ENCODE peak calls at places on chromosomes 11 and 22, in seven cellular contexts. W is GM23338, T is astrocyte of the spinal cord, S is heart left ventricle, V is pancreas, Q is GM13977, B is heart right ventricle. F is an unnamed sample.

GRCh38 chr11:1792461-1792860 is 28.7 kb upstream of the CTSD start:
- DNase-seq in W (no peak), T (no peak), S (no peak), V (no peak), Q (no peak), B (no peak), F (peak; percentile 34)

GRCh38 chr11:35077709-35078695 is 61.0 kb upstream of the CD44 start:
- DNase-seq in W (no peak), T (peak; percentile 63), S (no peak), V (no peak), Q (no peak), B (no peak), F (peak; percentile 77)

GRCh38 chr11:90756617-90757016 is 533.8 kb upstream of the CHORDC1 start:
- DNase-seq in W (no peak), T (no peak), S (no peak), V (no peak), Q (no peak), B (no peak), F (no peak)

GRCh38 chr11:71364176-71364671 is 84.0 kb downstream of the DHCR7 start:
- DNase-seq in W (no peak), T (no peak), S (no peak), V (no peak), Q (no peak), B (no peak), F (no peak)

GRCh38 chr22:27628341-27628740 is 173.2 kb downstream of the MN1 start:
- DNase-seq in W (no peak), T (no peak), S (no peak), V (no peak), Q (no peak), B (no peak), F (no peak)

GRCh38 chr11:86440843-86441242 is 66.2 kb downstream of the CCDC81 start:
- DNase-seq in W (no peak), T (no peak), S (no peak), V (no peak), Q (no peak), B (no peak), F (no peak)

GRCh38 chr11:58711832-58712231 is 19.9 kb downstream of the GLYAT start:
- DNase-seq in W (no peak), T (no peak), S (no peak), V (no peak), Q (no peak), B (no peak), F (no peak)

GRCh38 chr22:35894937-35895708 is 133.5 kb downstream of the RBFOX2 start:
- DNase-seq in W (no peak), T (peak; percentile 61), S (no peak), V (no peak), Q (no peak), B (peak; percentile 69), F (no peak)

GRCh38 chr11:128502736-128503135 is 84.6 kb downstream of the ETS1 start:
- DNase-seq in W (no peak), T (peak; percentile 89), S (no peak), V (no peak), Q (no peak), B (no peak), F (no peak)

GRCh38 chr22:49427941-49428340 is 399.7 kb downstream of the BRD1 start:
- DNase-seq in W (no peak), T (no peak), S (no peak), V (no peak), Q (no peak), B (no peak), F (no peak)

GRCh38 chr11:19345848-19346681 is 105.3 kb upstream of the E2F8 start:
- DNase-seq in W (peak; percentile 58), T (peak; percentile 13), S (peak; percentile 66), V (no peak), Q (peak; percentile 68), B (no peak), F (no peak)

GRCh38 chr11:17387280-17387679 is 1.2 kb downstream of the KCNJ11 start:
- DNase-seq in W (no peak), T (no peak), S (no peak), V (no peak), Q (no peak), B (no peak), F (no peak)

GRCh38 chr11:78219493-78220217 is 30.9 kb downstream of the USP35 start:
- DNase-seq in W (no peak), T (no peak), S (no peak), V (no peak), Q (no peak), B (no peak), F (no peak)

GRCh38 chr11:78221396-78222315 is 32.9 kb downstream of the USP35 start:
- DNase-seq in W (no peak), T (no peak), S (no peak), V (no peak), Q (no peak), B (no peak), F (no peak)

GRCh38 chr11:78218707-78219492 is 30.2 kb downstream of the USP35 start:
- DNase-seq in W (no peak), T (no peak), S (no peak), V (no peak), Q (no peak), B (no peak), F (no peak)

GRCh38 chr11:78217650-78218541 is 29.2 kb downstream of the USP35 start:
- DNase-seq in W (no peak), T (no peak), S (no peak), V (no peak), Q (no peak), B (no peak), F (no peak)

DNA sequence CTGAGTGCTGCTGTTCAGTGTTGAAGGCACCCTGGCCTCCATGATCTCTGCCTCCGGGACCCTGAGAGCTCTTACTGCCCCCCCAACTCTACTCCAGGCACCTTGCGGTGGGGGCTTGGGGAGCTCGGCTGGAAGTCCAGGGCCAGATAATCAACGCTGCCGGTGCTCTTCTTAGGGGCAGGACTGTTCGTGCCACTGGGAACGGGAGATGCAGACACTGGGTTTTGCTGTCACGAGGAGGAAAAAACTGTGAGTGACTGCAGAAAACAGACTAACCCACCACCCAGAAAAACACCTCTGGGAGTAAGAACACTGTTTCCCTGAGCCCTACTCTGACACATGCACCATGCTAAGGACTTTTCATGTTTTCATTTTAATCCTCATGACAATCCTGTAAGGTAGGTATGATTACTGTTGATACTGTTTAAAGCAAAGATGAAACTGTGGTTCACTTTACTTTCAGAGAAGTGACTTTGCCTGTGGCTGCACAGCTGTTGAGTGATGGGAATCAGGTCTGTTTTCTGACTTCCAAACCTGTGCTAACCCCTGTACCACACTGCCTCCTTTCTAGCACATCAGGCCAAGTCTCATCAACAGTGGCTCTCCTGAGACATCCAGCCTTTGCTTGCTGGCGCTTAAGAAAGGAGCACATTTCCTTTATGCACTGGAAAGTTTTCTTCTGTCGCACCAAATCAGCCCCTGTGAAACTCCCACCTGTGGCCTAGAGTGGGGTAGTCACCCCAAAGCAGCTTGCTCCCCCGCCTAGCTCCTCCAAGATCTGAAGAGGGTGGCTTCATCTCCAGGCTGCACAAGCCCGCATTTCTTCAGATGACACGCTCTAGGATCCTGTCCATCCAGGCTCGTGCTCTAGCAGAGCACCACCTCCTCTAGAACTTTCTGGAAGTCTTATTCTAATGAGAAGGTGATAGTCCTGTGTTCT is 31.8 kb downstream of the USP35 start:
- DNase-seq in W (no peak), T (no peak), S (no peak), V (no peak), Q (no peak), B (peak; percentile 1), F (peak; percentile 20)
- TF ChIP-seq CTCF in W (no peak), T (no peak), S (no peak), V (no peak), Q (no peak), B (no peak), F (no peak)

GRCh38 chr11:36574486-36574885 is 6.7 kb downstream of the RAG1 start:
- DNase-seq in W (no peak), T (no peak), S (no peak), V (no peak), Q (no peak), B (no peak), F (no peak)
- TF ChIP-seq CTCF in W (no peak), T (no peak), S (no peak), V (no peak), Q (no peak), B (no peak), F (no peak)

GRCh38 chr22:20752873-20753272 is 21.0 kb upstream of the SERPIND1 start:
- DNase-seq in W (no peak), T (no peak), S (no peak), V (no peak), Q (no peak), B (no peak), F (no peak)

GRCh38 chr22:20752104-20752741 is 21.7 kb upstream of the SERPIND1 start:
- DNase-seq in W (no peak), T (no peak), S (no peak), V (no peak), Q (no peak), B (no peak), F (no peak)

GRCh38 chr22:20750461-20751184 is 23.3 kb upstream of the SERPIND1 start:
- DNase-seq in W (no peak), T (peak; percentile 84), S (peak; percentile 80), V (peak; percentile 65), Q (peak; percentile 70), B (peak; percentile 66), F (peak; percentile 63)

GRCh38 chr22:20749453-20749852 is 24.5 kb upstream of the SERPIND1 start:
- DNase-seq in W (no peak), T (no peak), S (peak; percentile 2), V (no peak), Q (no peak), B (no peak), F (no peak)

DNA sequence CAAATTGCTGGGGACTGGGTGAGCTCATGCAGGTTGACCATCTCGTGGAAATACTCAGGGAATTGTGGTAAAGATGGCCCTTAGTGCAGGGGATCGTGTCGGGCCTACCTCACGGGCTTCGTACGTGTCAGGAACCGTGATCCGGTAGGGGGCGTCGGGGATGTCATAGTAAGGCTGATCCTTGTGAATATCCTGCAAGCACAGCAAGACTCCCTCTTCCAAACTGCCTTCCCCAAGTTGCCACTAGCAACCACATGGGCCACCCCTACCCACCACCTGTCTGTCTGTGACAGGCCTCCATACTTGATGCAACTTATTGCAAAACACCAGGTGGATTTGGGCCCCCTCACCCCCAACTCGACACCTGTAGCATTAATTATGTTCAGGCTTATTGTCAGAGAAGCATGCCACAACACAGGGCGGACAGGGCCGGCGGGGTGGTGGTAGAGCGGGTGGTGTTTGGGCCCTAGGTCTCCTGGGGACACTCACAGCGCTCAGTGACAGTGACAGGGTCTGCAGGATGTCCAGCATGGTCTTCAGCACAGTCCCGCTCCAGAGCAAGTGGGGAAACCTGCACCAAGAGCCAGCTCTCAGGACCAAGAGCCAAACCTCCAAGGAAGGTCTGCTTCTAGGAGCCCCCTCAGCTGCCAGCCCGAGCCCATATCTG is 22.6 kb upstream of the SERPIND1 start:
- DNase-seq in W (peak; percentile 75), T (no peak), S (no peak), V (no peak), Q (no peak), B (no peak), F (no peak)
- TF ChIP-seq CTCF in W (peak; percentile 54), T (peak; percentile 16), S (no peak), V (no peak), Q (no peak), B (no peak), F (no peak)

DNA sequence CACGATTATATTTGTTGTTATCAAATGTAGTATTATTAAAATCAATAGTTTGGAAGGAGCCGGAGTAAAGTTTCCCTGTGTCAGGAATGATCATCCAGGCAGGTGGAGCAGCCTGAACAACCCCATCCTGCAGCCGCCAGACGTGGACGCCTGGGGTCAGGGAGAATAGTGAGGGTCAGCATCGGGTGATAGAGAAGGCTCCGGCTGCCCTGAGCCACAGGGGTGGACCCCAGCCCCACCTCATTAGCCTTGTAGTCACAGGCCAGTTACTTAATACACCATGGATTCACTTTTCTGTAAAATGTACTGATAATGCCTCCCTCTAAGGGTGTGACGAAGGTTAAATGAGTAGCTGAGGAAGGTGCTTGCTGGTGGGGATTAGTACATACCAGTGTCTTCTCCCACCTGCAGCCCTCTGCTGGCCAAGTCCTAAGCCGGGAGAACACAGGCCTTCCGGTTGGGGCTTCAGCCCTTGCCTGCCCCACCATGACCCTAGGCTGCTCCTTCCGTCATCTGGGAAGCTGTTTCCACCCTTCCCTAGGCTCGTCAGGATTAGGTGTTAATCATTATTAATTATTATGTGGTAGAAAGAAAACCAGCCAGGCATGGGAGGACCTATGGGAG is 14.9 kb downstream of the TMEM121B start:
- DNase-seq in W (peak; percentile 60), T (no peak), S (no peak), V (no peak), Q (no peak), B (no peak), F (no peak)
- TF ChIP-seq CTCF in W (peak; percentile 37), T (no peak), S (no peak), V (no peak), Q (no peak), B (no peak), F (peak; percentile 16)